ENCODE peak calls at places on chromosomes 1 and 21, in nine cellular contexts. One of them, this sample, is unnamed.

GRCh38 chr1:24913274-24913604 is 16.8 kb downstream of the RUNX3 start:
- DNase-seq in HS-27A: no peak
- DNase-seq in memory B cell: no peak
- DNase-seq in RCC 7860: no peak
- DNase-seq in T47D: no peak
- DNase-seq in activated CD8-positive, alpha-beta memory T cell treated with anti-CD3 and anti-CD28 coated beads for 24 hours: no peak
- DNase-seq in cardiac fibroblast: no peak
- DNase-seq in HEK293T: no peak
- DNase-seq in naive thymus-derived CD8-positive, alpha-beta T cell: no peak
- DNase-seq in this sample: no peak

GRCh38 chr1:188128761-188129160 is 1300.0 kb downstream of the PLA2G4A start:
- DNase-seq in T47D: no peak
- DNase-seq in memory B cell: no peak
- DNase-seq in HEK293T: no peak
- DNase-seq in naive thymus-derived CD8-positive, alpha-beta T cell: no peak
- DNase-seq in HS-27A: no peak
- DNase-seq in activated CD8-positive, alpha-beta memory T cell treated with anti-CD3 and anti-CD28 coated beads for 24 hours: no peak
- DNase-seq in cardiac fibroblast: peak
- DNase-seq in RCC 7860: no peak
- DNase-seq in this sample: no peak

GRCh38 chr1:235023197-235024044 is 105.2 kb downstream of the TOMM20 start:
- DNase-seq in memory B cell: no peak
- DNase-seq in cardiac fibroblast: no peak
- DNase-seq in HEK293T: no peak
- DNase-seq in T47D: no peak
- DNase-seq in naive thymus-derived CD8-positive, alpha-beta T cell: no peak
- DNase-seq in activated CD8-positive, alpha-beta memory T cell treated with anti-CD3 and anti-CD28 coated beads for 24 hours: no peak
- DNase-seq in RCC 7860: no peak
- DNase-seq in HS-27A: no peak
- DNase-seq in this sample: no peak

GRCh38 chr1:33294071-33295010 is 26.6 kb downstream of the A3GALT2 start:
- DNase-seq in activated CD8-positive, alpha-beta memory T cell treated with anti-CD3 and anti-CD28 coated beads for 24 hours: no peak
- DNase-seq in cardiac fibroblast: no peak
- DNase-seq in RCC 7860: no peak
- DNase-seq in naive thymus-derived CD8-positive, alpha-beta T cell: no peak
- DNase-seq in HS-27A: no peak
- DNase-seq in memory B cell: no peak
- DNase-seq in HEK293T: no peak
- DNase-seq in T47D: no peak
- DNase-seq in this sample: no peak

GRCh38 chr1:234331511-234331910 is 41.7 kb upstream of the COA6 start:
- DNase-seq in memory B cell: no peak
- DNase-seq in naive thymus-derived CD8-positive, alpha-beta T cell: no peak
- DNase-seq in HS-27A: no peak
- DNase-seq in cardiac fibroblast: peak
- DNase-seq in T47D: no peak
- DNase-seq in HEK293T: no peak
- DNase-seq in RCC 7860: no peak
- DNase-seq in activated CD8-positive, alpha-beta memory T cell treated with anti-CD3 and anti-CD28 coated beads for 24 hours: no peak
- DNase-seq in this sample: no peak

GRCh38 chr1:196148367-196148970 is 459.8 kb downstream of the KCNT2 start:
- DNase-seq in naive thymus-derived CD8-positive, alpha-beta T cell: peak
- DNase-seq in cardiac fibroblast: peak
- DNase-seq in memory B cell: no peak
- DNase-seq in HS-27A: no peak
- DNase-seq in RCC 7860: peak
- DNase-seq in HEK293T: peak
- DNase-seq in activated CD8-positive, alpha-beta memory T cell treated with anti-CD3 and anti-CD28 coated beads for 24 hours: no peak
- DNase-seq in T47D: peak
- DNase-seq in this sample: no peak

GRCh38 chr1:221574529-221574928 is 167.4 kb downstream of the DUSP10 start:
- DNase-seq in memory B cell: no peak
- DNase-seq in RCC 7860: no peak
- DNase-seq in activated CD8-positive, alpha-beta memory T cell treated with anti-CD3 and anti-CD28 coated beads for 24 hours: no peak
- DNase-seq in HS-27A: no peak
- DNase-seq in T47D: no peak
- DNase-seq in naive thymus-derived CD8-positive, alpha-beta T cell: no peak
- DNase-seq in HEK293T: no peak
- DNase-seq in cardiac fibroblast: no peak
- DNase-seq in this sample: no peak

GRCh38 chr1:244074559-244075171 is 23.6 kb downstream of the ZBTB18 start:
- DNase-seq in HEK293T: no peak
- DNase-seq in naive thymus-derived CD8-positive, alpha-beta T cell: peak
- DNase-seq in cardiac fibroblast: no peak
- DNase-seq in activated CD8-positive, alpha-beta memory T cell treated with anti-CD3 and anti-CD28 coated beads for 24 hours: peak
- DNase-seq in HS-27A: no peak
- DNase-seq in T47D: no peak
- DNase-seq in RCC 7860: no peak
- DNase-seq in memory B cell: peak
- DNase-seq in this sample: no peak

GRCh38 chr21:18772876-18773275 is 369.3 kb upstream of the TMPRSS15 start:
- DNase-seq in RCC 7860: no peak
- DNase-seq in naive thymus-derived CD8-positive, alpha-beta T cell: no peak
- DNase-seq in activated CD8-positive, alpha-beta memory T cell treated with anti-CD3 and anti-CD28 coated beads for 24 hours: no peak
- DNase-seq in HS-27A: no peak
- DNase-seq in HEK293T: no peak
- DNase-seq in memory B cell: no peak
- DNase-seq in T47D: no peak
- DNase-seq in cardiac fibroblast: no peak
- DNase-seq in this sample: no peak

GRCh38 chr1:172533511-172534116 is 664 bp downstream of the SUCO start:
- DNase-seq in RCC 7860: no peak
- DNase-seq in cardiac fibroblast: peak
- DNase-seq in memory B cell: no peak
- DNase-seq in T47D: no peak
- DNase-seq in naive thymus-derived CD8-positive, alpha-beta T cell: peak
- DNase-seq in activated CD8-positive, alpha-beta memory T cell treated with anti-CD3 and anti-CD28 coated beads for 24 hours: no peak
- DNase-seq in HS-27A: peak
- DNase-seq in HEK293T: peak
- DNase-seq in this sample: peak

GRCh38 chr21:45970674-45971486 is 10.7 kb upstream of the COL6A1 start:
- DNase-seq in HS-27A: no peak
- DNase-seq in naive thymus-derived CD8-positive, alpha-beta T cell: peak
- DNase-seq in cardiac fibroblast: peak
- DNase-seq in activated CD8-positive, alpha-beta memory T cell treated with anti-CD3 and anti-CD28 coated beads for 24 hours: peak
- DNase-seq in memory B cell: no peak
- DNase-seq in HEK293T: peak
- DNase-seq in RCC 7860: no peak
- DNase-seq in T47D: peak
- DNase-seq in this sample: peak

GRCh38 chr1:205948000-205948399 is 4.7 kb upstream of the SLC26A9 start:
- DNase-seq in HS-27A: no peak
- DNase-seq in RCC 7860: no peak
- DNase-seq in T47D: no peak
- DNase-seq in HEK293T: no peak
- DNase-seq in memory B cell: no peak
- DNase-seq in activated CD8-positive, alpha-beta memory T cell treated with anti-CD3 and anti-CD28 coated beads for 24 hours: no peak
- DNase-seq in cardiac fibroblast: no peak
- DNase-seq in naive thymus-derived CD8-positive, alpha-beta T cell: no peak
- DNase-seq in this sample: no peak

GRCh38 chr1:64173300-64173940 is 30.0 kb upstream of the UBE2U start:
- DNase-seq in cardiac fibroblast: no peak
- DNase-seq in memory B cell: no peak
- DNase-seq in activated CD8-positive, alpha-beta memory T cell treated with anti-CD3 and anti-CD28 coated beads for 24 hours: no peak
- DNase-seq in T47D: no peak
- DNase-seq in HEK293T: no peak
- DNase-seq in HS-27A: no peak
- DNase-seq in naive thymus-derived CD8-positive, alpha-beta T cell: no peak
- DNase-seq in RCC 7860: no peak
- DNase-seq in this sample: no peak

GRCh38 chr1:12121212-12122000 is 45.4 kb upstream of the TNFRSF1B start:
- DNase-seq in cardiac fibroblast: peak
- DNase-seq in RCC 7860: no peak
- DNase-seq in T47D: no peak
- DNase-seq in HS-27A: no peak
- DNase-seq in HEK293T: no peak
- DNase-seq in memory B cell: no peak
- DNase-seq in naive thymus-derived CD8-positive, alpha-beta T cell: peak
- DNase-seq in activated CD8-positive, alpha-beta memory T cell treated with anti-CD3 and anti-CD28 coated beads for 24 hours: no peak
- DNase-seq in this sample: no peak

GRCh38 chr1:210418863-210419641 is 90.3 kb downstream of the HHAT start:
- DNase-seq in HEK293T: no peak
- DNase-seq in activated CD8-positive, alpha-beta memory T cell treated with anti-CD3 and anti-CD28 coated beads for 24 hours: no peak
- DNase-seq in HS-27A: no peak
- DNase-seq in memory B cell: no peak
- DNase-seq in T47D: no peak
- DNase-seq in cardiac fibroblast: no peak
- DNase-seq in RCC 7860: no peak
- DNase-seq in naive thymus-derived CD8-positive, alpha-beta T cell: no peak
- DNase-seq in this sample: no peak

GRCh38 chr1:203325004-203325417 is 19.7 kb downstream of the BTG2 start:
- DNase-seq in cardiac fibroblast: no peak
- DNase-seq in memory B cell: peak
- DNase-seq in naive thymus-derived CD8-positive, alpha-beta T cell: peak
- DNase-seq in HEK293T: no peak
- DNase-seq in RCC 7860: no peak
- DNase-seq in activated CD8-positive, alpha-beta memory T cell treated with anti-CD3 and anti-CD28 coated beads for 24 hours: peak
- DNase-seq in HS-27A: no peak
- DNase-seq in T47D: no peak
- DNase-seq in this sample: no peak

GRCh38 chr1:151510020-151510405 is 1.2 kb upstream of the CGN start:
- DNase-seq in RCC 7860: no peak
- DNase-seq in HS-27A: no peak
- DNase-seq in memory B cell: no peak
- DNase-seq in naive thymus-derived CD8-positive, alpha-beta T cell: no peak
- DNase-seq in activated CD8-positive, alpha-beta memory T cell treated with anti-CD3 and anti-CD28 coated beads for 24 hours: no peak
- DNase-seq in T47D: no peak
- DNase-seq in cardiac fibroblast: no peak
- DNase-seq in HEK293T: no peak
- DNase-seq in this sample: no peak

GRCh38 chr21:34812510-34813265 is 143.9 kb downstream of the CLIC6 start:
- DNase-seq in cardiac fibroblast: peak
- DNase-seq in naive thymus-derived CD8-positive, alpha-beta T cell: no peak
- DNase-seq in RCC 7860: peak
- DNase-seq in activated CD8-positive, alpha-beta memory T cell treated with anti-CD3 and anti-CD28 coated beads for 24 hours: no peak
- DNase-seq in memory B cell: no peak
- DNase-seq in HEK293T: peak
- DNase-seq in HS-27A: peak
- DNase-seq in T47D: no peak
- DNase-seq in this sample: no peak

GRCh38 chr1:149936076-149936991 is at the start of gene MTMR11:
- DNase-seq in RCC 7860: no peak
- DNase-seq in naive thymus-derived CD8-positive, alpha-beta T cell: no peak
- DNase-seq in HS-27A: no peak
- DNase-seq in activated CD8-positive, alpha-beta memory T cell treated with anti-CD3 and anti-CD28 coated beads for 24 hours: no peak
- DNase-seq in T47D: peak
- DNase-seq in cardiac fibroblast: peak
- DNase-seq in HEK293T: peak
- DNase-seq in memory B cell: no peak
- DNase-seq in this sample: no peak

GRCh38 chr21:32371913-32372314 is 20.9 kb downstream of the URB1 start:
- DNase-seq in memory B cell: no peak
- DNase-seq in naive thymus-derived CD8-positive, alpha-beta T cell: no peak
- DNase-seq in RCC 7860: no peak
- DNase-seq in T47D: no peak
- DNase-seq in HEK293T: no peak
- DNase-seq in activated CD8-positive, alpha-beta memory T cell treated with anti-CD3 and anti-CD28 coated beads for 24 hours: no peak
- DNase-seq in cardiac fibroblast: peak
- DNase-seq in HS-27A: no peak
- DNase-seq in this sample: no peak